ENCODE peak calls at places on chromosomes 2 and 18, in four cellular contexts. One of them, this sample, is unnamed.

GRCh38 chr2:184679219-184680018 is 81.1 kb downstream of the ZNF804A start:
- DNase-seq in activated naive CD8-positive, alpha-beta T cell treated with anti-CD3 and anti-CD28 coated beads for 36 hours: no peak
- DNase-seq in K562: no peak
- DNase-seq in NCI-H1092 treated with DMSO at 0.1 percent for 48 hours: no peak
- DNase-seq in this sample: no peak

GRCh38 chr18:71583291-71583690 is 960.9 kb downstream of the CBLN2 start:
- DNase-seq in activated naive CD8-positive, alpha-beta T cell treated with anti-CD3 and anti-CD28 coated beads for 36 hours: no peak
- DNase-seq in NCI-H1092 treated with DMSO at 0.1 percent for 48 hours: no peak
- DNase-seq in K562: no peak
- DNase-seq in this sample: no peak

GRCh38 chr2:111626037-111626861 is 257.7 kb downstream of the ANAPC1 start:
- DNase-seq in K562: peak
- DNase-seq in activated naive CD8-positive, alpha-beta T cell treated with anti-CD3 and anti-CD28 coated beads for 36 hours: no peak
- DNase-seq in NCI-H1092 treated with DMSO at 0.1 percent for 48 hours: no peak
- DNase-seq in this sample: no peak

GRCh38 chr18:27656905-27657304 is 471.8 kb upstream of the CHST9 start:
- DNase-seq in activated naive CD8-positive, alpha-beta T cell treated with anti-CD3 and anti-CD28 coated beads for 36 hours: no peak
- DNase-seq in K562: no peak
- DNase-seq in NCI-H1092 treated with DMSO at 0.1 percent for 48 hours: no peak
- DNase-seq in this sample: no peak

GRCh38 chr2:14616950-14617349 is 15.6 kb upstream of the LRATD1 start:
- DNase-seq in K562: no peak
- DNase-seq in NCI-H1092 treated with DMSO at 0.1 percent for 48 hours: no peak
- DNase-seq in activated naive CD8-positive, alpha-beta T cell treated with anti-CD3 and anti-CD28 coated beads for 36 hours: no peak
- DNase-seq in this sample: no peak

GRCh38 chr2:46029332-46029811 is 267.8 kb upstream of the EPAS1 start:
- DNase-seq in NCI-H1092 treated with DMSO at 0.1 percent for 48 hours: no peak
- DNase-seq in activated naive CD8-positive, alpha-beta T cell treated with anti-CD3 and anti-CD28 coated beads for 36 hours: no peak
- DNase-seq in K562: no peak
- DNase-seq in this sample: peak

GRCh38 chr18:2237706-2238105 is 333.6 kb downstream of the METTL4 start:
- DNase-seq in NCI-H1092 treated with DMSO at 0.1 percent for 48 hours: no peak
- DNase-seq in activated naive CD8-positive, alpha-beta T cell treated with anti-CD3 and anti-CD28 coated beads for 36 hours: no peak
- DNase-seq in K562: no peak
- DNase-seq in this sample: no peak

GRCh38 chr2:209768557-209768956 is 3.1 kb upstream of the UNC80 start:
- DNase-seq in K562: no peak
- DNase-seq in NCI-H1092 treated with DMSO at 0.1 percent for 48 hours: no peak
- DNase-seq in activated naive CD8-positive, alpha-beta T cell treated with anti-CD3 and anti-CD28 coated beads for 36 hours: no peak
- DNase-seq in this sample: no peak

GRCh38 chr2:82511894-82512293 is 1947.2 kb downstream of the SUCLG1 start:
- DNase-seq in K562: no peak
- DNase-seq in NCI-H1092 treated with DMSO at 0.1 percent for 48 hours: no peak
- DNase-seq in activated naive CD8-positive, alpha-beta T cell treated with anti-CD3 and anti-CD28 coated beads for 36 hours: no peak
- DNase-seq in this sample: no peak

GRCh38 chr18:12608292-12608691 is 49.6 kb downstream of the SPIRE1 start:
- DNase-seq in K562: no peak
- DNase-seq in activated naive CD8-positive, alpha-beta T cell treated with anti-CD3 and anti-CD28 coated beads for 36 hours: no peak
- DNase-seq in NCI-H1092 treated with DMSO at 0.1 percent for 48 hours: no peak
- DNase-seq in this sample: no peak

GRCh38 chr2:38125830-38126229 is 49.9 kb upstream of the CYP1B1 start:
- DNase-seq in NCI-H1092 treated with DMSO at 0.1 percent for 48 hours: no peak
- DNase-seq in activated naive CD8-positive, alpha-beta T cell treated with anti-CD3 and anti-CD28 coated beads for 36 hours: no peak
- DNase-seq in K562: no peak
- DNase-seq in this sample: no peak

GRCh38 chr2:70939001-70939846 is 3.5 kb downstream of the ATP6V1B1 start:
- DNase-seq in NCI-H1092 treated with DMSO at 0.1 percent for 48 hours: no peak
- DNase-seq in activated naive CD8-positive, alpha-beta T cell treated with anti-CD3 and anti-CD28 coated beads for 36 hours: no peak
- DNase-seq in K562: peak
- DNase-seq in this sample: no peak

GRCh38 chr2:136411946-136412345 is 294.0 kb upstream of the CXCR4 start:
- DNase-seq in K562: no peak
- DNase-seq in activated naive CD8-positive, alpha-beta T cell treated with anti-CD3 and anti-CD28 coated beads for 36 hours: no peak
- DNase-seq in NCI-H1092 treated with DMSO at 0.1 percent for 48 hours: no peak
- DNase-seq in this sample: no peak

GRCh38 chr2:140863713-140864112 is 1267.1 kb downstream of the LRP1B start:
- DNase-seq in K562: no peak
- DNase-seq in activated naive CD8-positive, alpha-beta T cell treated with anti-CD3 and anti-CD28 coated beads for 36 hours: no peak
- DNase-seq in NCI-H1092 treated with DMSO at 0.1 percent for 48 hours: peak
- DNase-seq in this sample: peak

GRCh38 chr18:62399781-62400308 is 74.7 kb downstream of the TNFRSF11A start:
- DNase-seq in activated naive CD8-positive, alpha-beta T cell treated with anti-CD3 and anti-CD28 coated beads for 36 hours: no peak
- DNase-seq in K562: no peak
- DNase-seq in NCI-H1092 treated with DMSO at 0.1 percent for 48 hours: peak
- DNase-seq in this sample: peak

GRCh38 chr18:6004683-6005082 is 109.4 kb upstream of the TMEM200C start:
- DNase-seq in K562: no peak
- DNase-seq in NCI-H1092 treated with DMSO at 0.1 percent for 48 hours: no peak
- DNase-seq in activated naive CD8-positive, alpha-beta T cell treated with anti-CD3 and anti-CD28 coated beads for 36 hours: peak
- DNase-seq in this sample: no peak

GRCh38 chr2:24725956-24726355 is 67.2 kb downstream of the PTRHD1 start:
- DNase-seq in activated naive CD8-positive, alpha-beta T cell treated with anti-CD3 and anti-CD28 coated beads for 36 hours: no peak
- DNase-seq in K562: no peak
- DNase-seq in NCI-H1092 treated with DMSO at 0.1 percent for 48 hours: no peak
- DNase-seq in this sample: no peak

GRCh38 chr2:67210430-67210829 is 186.7 kb upstream of the ETAA1 start:
- DNase-seq in NCI-H1092 treated with DMSO at 0.1 percent for 48 hours: no peak
- DNase-seq in activated naive CD8-positive, alpha-beta T cell treated with anti-CD3 and anti-CD28 coated beads for 36 hours: no peak
- DNase-seq in K562: no peak
- DNase-seq in this sample: no peak

GRCh38 chr2:210224660-210225460 is at the start of gene ACADL:
- DNase-seq in NCI-H1092 treated with DMSO at 0.1 percent for 48 hours: peak
- DNase-seq in activated naive CD8-positive, alpha-beta T cell treated with anti-CD3 and anti-CD28 coated beads for 36 hours: peak
- DNase-seq in K562: peak
- DNase-seq in this sample: peak

GRCh38 chr2:36677386-36677785 is 19.1 kb upstream of the VIT start:
- DNase-seq in NCI-H1092 treated with DMSO at 0.1 percent for 48 hours: no peak
- DNase-seq in K562: no peak
- DNase-seq in activated naive CD8-positive, alpha-beta T cell treated with anti-CD3 and anti-CD28 coated beads for 36 hours: no peak
- DNase-seq in this sample: no peak

GRCh38 chr2:54015809-54016703 is 45.3 kb upstream of the PSME4 start:
- DNase-seq in activated naive CD8-positive, alpha-beta T cell treated with anti-CD3 and anti-CD28 coated beads for 36 hours: no peak
- DNase-seq in K562: no peak
- DNase-seq in NCI-H1092 treated with DMSO at 0.1 percent for 48 hours: no peak
- DNase-seq in this sample: peak

GRCh38 chr18:32714571-32715148 is 58.2 kb downstream of the KLHL14 start:
- DNase-seq in activated naive CD8-positive, alpha-beta T cell treated with anti-CD3 and anti-CD28 coated beads for 36 hours: no peak
- DNase-seq in NCI-H1092 treated with DMSO at 0.1 percent for 48 hours: peak
- DNase-seq in K562: no peak
- DNase-seq in this sample: peak

GRCh38 chr18:2641638-2642037 is 13.9 kb upstream of the SMCHD1 start:
- DNase-seq in K562: no peak
- DNase-seq in NCI-H1092 treated with DMSO at 0.1 percent for 48 hours: peak
- DNase-seq in activated naive CD8-positive, alpha-beta T cell treated with anti-CD3 and anti-CD28 coated beads for 36 hours: no peak
- DNase-seq in this sample: peak

GRCh38 chr2:119367472-119368099 is 809 bp downstream of the DBI start:
- DNase-seq in activated naive CD8-positive, alpha-beta T cell treated with anti-CD3 and anti-CD28 coated beads for 36 hours: peak
- DNase-seq in K562: peak
- DNase-seq in NCI-H1092 treated with DMSO at 0.1 percent for 48 hours: peak
- DNase-seq in this sample: no peak

GRCh38 chr18:69885841-69886531 is 61.7 kb downstream of the CD226 start:
- DNase-seq in activated naive CD8-positive, alpha-beta T cell treated with anti-CD3 and anti-CD28 coated beads for 36 hours: peak
- DNase-seq in K562: no peak
- DNase-seq in NCI-H1092 treated with DMSO at 0.1 percent for 48 hours: no peak
- DNase-seq in this sample: no peak

GRCh38 chr2:213232649-213233437 is 51.4 kb upstream of the SPAG16 start:
- DNase-seq in NCI-H1092 treated with DMSO at 0.1 percent for 48 hours: no peak
- DNase-seq in K562: no peak
- DNase-seq in activated naive CD8-positive, alpha-beta T cell treated with anti-CD3 and anti-CD28 coated beads for 36 hours: peak
- DNase-seq in this sample: no peak

GRCh38 chr18:40935423-40935822 is 1019.6 kb upstream of the PIK3C3 start:
- DNase-seq in activated naive CD8-positive, alpha-beta T cell treated with anti-CD3 and anti-CD28 coated beads for 36 hours: no peak
- DNase-seq in K562: peak
- DNase-seq in NCI-H1092 treated with DMSO at 0.1 percent for 48 hours: no peak
- DNase-seq in this sample: no peak

GRCh38 chr2:8392098-8392844 is 289.6 kb upstream of the ID2 start:
- DNase-seq in K562: no peak
- DNase-seq in NCI-H1092 treated with DMSO at 0.1 percent for 48 hours: no peak
- DNase-seq in activated naive CD8-positive, alpha-beta T cell treated with anti-CD3 and anti-CD28 coated beads for 36 hours: no peak
- DNase-seq in this sample: no peak

GRCh38 chr2:233832869-233833812 is 21.2 kb downstream of the HJURP start:
- DNase-seq in NCI-H1092 treated with DMSO at 0.1 percent for 48 hours: peak
- DNase-seq in activated naive CD8-positive, alpha-beta T cell treated with anti-CD3 and anti-CD28 coated beads for 36 hours: no peak
- DNase-seq in K562: no peak
- DNase-seq in this sample: no peak

GRCh38 chr18:41996020-41996419 is 41.0 kb downstream of the PIK3C3 start:
- DNase-seq in NCI-H1092 treated with DMSO at 0.1 percent for 48 hours: no peak
- DNase-seq in activated naive CD8-positive, alpha-beta T cell treated with anti-CD3 and anti-CD28 coated beads for 36 hours: no peak
- DNase-seq in K562: no peak
- DNase-seq in this sample: no peak

GRCh38 chr2:172488556-172488955 is 61.2 kb downstream of the ITGA6 start:
- DNase-seq in K562: no peak
- DNase-seq in NCI-H1092 treated with DMSO at 0.1 percent for 48 hours: no peak
- DNase-seq in activated naive CD8-positive, alpha-beta T cell treated with anti-CD3 and anti-CD28 coated beads for 36 hours: no peak
- DNase-seq in this sample: no peak

GRCh38 chr2:127700527-127701192 is 637 bp upstream of the SFT2D3 start:
- DNase-seq in K562: peak
- DNase-seq in NCI-H1092 treated with DMSO at 0.1 percent for 48 hours: no peak
- DNase-seq in activated naive CD8-positive, alpha-beta T cell treated with anti-CD3 and anti-CD28 coated beads for 36 hours: no peak
- DNase-seq in this sample: no peak

GRCh38 chr2:98445167-98445522 is 487 bp downstream of the INPP4A start:
- DNase-seq in activated naive CD8-positive, alpha-beta T cell treated with anti-CD3 and anti-CD28 coated beads for 36 hours: no peak
- DNase-seq in NCI-H1092 treated with DMSO at 0.1 percent for 48 hours: peak
- DNase-seq in K562: no peak
- DNase-seq in this sample: no peak

GRCh38 chr2:152497481-152498052 is 162.6 kb downstream of the FMNL2 start:
- DNase-seq in activated naive CD8-positive, alpha-beta T cell treated with anti-CD3 and anti-CD28 coated beads for 36 hours: no peak
- DNase-seq in NCI-H1092 treated with DMSO at 0.1 percent for 48 hours: no peak
- DNase-seq in K562: peak
- DNase-seq in this sample: peak

GRCh38 chr2:126880262-126880800 is 18.4 kb upstream of the TEX51 start:
- DNase-seq in NCI-H1092 treated with DMSO at 0.1 percent for 48 hours: no peak
- DNase-seq in activated naive CD8-positive, alpha-beta T cell treated with anti-CD3 and anti-CD28 coated beads for 36 hours: no peak
- DNase-seq in K562: no peak
- DNase-seq in this sample: no peak

GRCh38 chr18:52402814-52403213 is 62.8 kb downstream of the DCC start:
- DNase-seq in K562: no peak
- DNase-seq in activated naive CD8-positive, alpha-beta T cell treated with anti-CD3 and anti-CD28 coated beads for 36 hours: no peak
- DNase-seq in NCI-H1092 treated with DMSO at 0.1 percent for 48 hours: no peak
- DNase-seq in this sample: no peak